ENCODE peak calls at places on chromosome 1, in six cellular contexts. H, V, X, C, N and A are unnamed samples.

GRCh38 chr1:43339584-43340232 is 2.1 kb downstream of the MPL start:
- DNase-seq in H (no peak), V (no peak), X (no peak), C (no peak), N (no peak), A (no peak)

GRCh38 chr1:18635833-18636671 is 5.4 kb downstream of the PAX7 start:
- DNase-seq in H (no peak), V (no peak), X (no peak), C (no peak), N (no peak), A (no peak)

GRCh38 chr1:223417444-223417843 is 24.2 kb downstream of the CCDC185 start:
- DNase-seq in H (no peak), V (no peak), X (no peak), C (no peak), N (no peak), A (no peak)

GRCh38 chr1:181630838-181631237 is 147.5 kb downstream of the CACNA1E start:
- DNase-seq in H (no peak), V (peak), X (no peak), C (no peak), N (peak), A (no peak)

GRCh38 chr1:147550302-147550937 is 9.1 kb downstream of the BCL9 start:
- DNase-seq in H (no peak), V (no peak), X (no peak), C (no peak), N (no peak), A (no peak)

GRCh38 chr1:1200876-1201810 is 5.2 kb downstream of the TNFRSF18 start:
- DNase-seq in H (peak), V (peak), X (peak), C (peak), N (no peak), A (no peak)

GRCh38 chr1:205124726-205125125 is 2.9 kb upstream of the RBBP5 start:
- DNase-seq in H (no peak), V (no peak), X (no peak), C (no peak), N (no peak), A (no peak)

GRCh38 chr1:225822655-225823403 is 12.9 kb downstream of the EPHX1 start:
- DNase-seq in H (no peak), V (no peak), X (no peak), C (no peak), N (no peak), A (no peak)

GRCh38 chr1:147618077-147618569 is 52.2 kb downstream of the ACP6 start:
- DNase-seq in H (no peak), V (no peak), X (no peak), C (no peak), N (no peak), A (no peak)

GRCh38 chr1:205630241-205630640 is 1.6 kb downstream of the ELK4 start:
- DNase-seq in H (peak), V (no peak), X (no peak), C (no peak), N (no peak), A (no peak)

GRCh38 chr1:3915551-3916121 is 15.6 kb upstream of the C1orf174 start:
- DNase-seq in H (no peak), V (no peak), X (no peak), C (no peak), N (no peak), A (no peak)